ENCODE peak calls at places on chromosomes 12 and 14, in nine cellular contexts. K is CD8-positive, alpha-beta memory T cell; B is Karpas-422; O is ovary; M is tibial nerve; G is endodermal cell; W is lung; P is HCT116; Z is right cardiac atrium. R is an unnamed sample. For H3K4me1 and H3K9me3, the result is how much of the 10 kb centered on the place peaks cover.

GRCh38 chr12:19144985-19145384 is 15.5 kb downstream of the PLEKHA5 start:
- DNase-seq in K (no peak), B (no peak), O (no peak), M (no peak), G (no peak), W (no peak), P (no peak), Z (no peak), R (no peak)

GRCh38 chr12:98418357-98419075 is 96.9 kb upstream of the TMPO start:
- DNase-seq in K (no peak), B (no peak), O (peak), M (peak), G (peak), W (peak), P (no peak), Z (peak), R (no peak)

GRCh38 chr12:1769809-1770494 is 50.4 kb upstream of the LRTM2 start:
- DNase-seq in K (no peak), B (no peak), O (no peak), M (no peak), G (peak), W (no peak), P (no peak), Z (no peak), R (no peak)

GRCh38 chr12:104605685-104606084 is 148.9 kb downstream of the CHST11 start:
- DNase-seq in K (no peak), B (no peak), O (no peak), M (peak), G (peak), W (peak), P (no peak), Z (peak), R (no peak)

GRCh38 chr14:92586966-92587365 is 73.4 kb downstream of the RIN3 start:
- DNase-seq in K (no peak), B (no peak), O (no peak), M (no peak), G (no peak), W (no peak), P (no peak), Z (no peak), R (no peak)

GRCh38 chr14:90818715-90819114 is 2.5 kb upstream of the TTC7B start:
- DNase-seq in K (no peak), B (no peak), O (no peak), M (no peak), G (no peak), W (no peak), P (no peak), Z (no peak), R (no peak)

GRCh38 chr12:128914908-128915563 is 61.8 kb downstream of the GLT1D1 start:
- DNase-seq in K (peak), B (no peak), O (no peak), M (no peak), G (no peak), W (no peak), P (no peak), Z (no peak), R (no peak)

GRCh38 chr12:58930770-58931324 is 10.5 kb upstream of the LRIG3 start:
- DNase-seq in K (no peak), B (no peak), O (no peak), M (no peak), G (no peak), W (no peak), P (no peak), Z (no peak), R (no peak)

GRCh38 chr12:103969391-103969790 is 3.7 kb downstream of the TDG start:
- DNase-seq in K (no peak), B (no peak), O (no peak), M (no peak), G (no peak), W (no peak), P (no peak), Z (no peak), R (no peak)

GRCh38 chr12:108173160-108173559 is 44.1 kb downstream of the WSCD2 start:
- DNase-seq in K (no peak), B (no peak), O (no peak), M (no peak), G (peak), W (no peak), P (no peak), Z (no peak), R (no peak)

GRCh38 chr14:69848156-69848555 is 31.1 kb upstream of the SMOC1 start:
- DNase-seq in K (no peak), B (no peak), O (no peak), M (no peak), G (no peak), W (no peak), P (no peak), Z (no peak), R (no peak)

GRCh38 chr14:58299665-58300202 is 1.4 kb downstream of the ARID4A start:
- DNase-seq in K (no peak), B (peak), O (no peak), M (no peak), G (no peak), W (no peak), P (no peak), Z (no peak), R (no peak)

GRCh38 chr12:123150273-123150803 is 552 bp downstream of the PITPNM2 start:
- DNase-seq in K (peak), B (no peak), O (peak), M (no peak), G (peak), W (no peak), P (no peak), Z (peak), R (no peak)

GRCh38 chr12:122870867-122871664 is 24.9 kb downstream of the VPS37B start:
- DNase-seq in K (no peak), B (no peak), O (no peak), M (no peak), G (peak), W (no peak), P (no peak), Z (peak), R (no peak)

GRCh38 chr14:90039253-90040010 is 22.4 kb upstream of the KCNK13 start:
- DNase-seq in K (no peak), B (no peak), O (no peak), M (no peak), G (no peak), W (no peak), P (no peak), Z (no peak), R (no peak)

GRCh38 chr12:6909421-6910145 is 4.8 kb upstream of the ENO2 start:
- DNase-seq in K (no peak), B (no peak), O (no peak), M (no peak), G (no peak), W (no peak), P (no peak), Z (no peak), R (no peak)

GRCh38 chr14:93041002-93041401 is 74.7 kb downstream of the ITPK1 start:
- DNase-seq in K (no peak), B (no peak), O (no peak), M (no peak), G (peak), W (no peak), P (no peak), Z (no peak), R (no peak)

GRCh38 chr14:33916663-33917565 is 34.0 kb downstream of the EGLN3 start:
- DNase-seq in K (no peak), B (no peak), O (no peak), M (no peak), G (no peak), W (no peak), P (no peak), Z (no peak), R (no peak)

GRCh38 chr12:57296291-57296690 is 45.3 kb upstream of the STAC3 start:
- DNase-seq in K (no peak), B (no peak), O (no peak), M (no peak), G (no peak), W (no peak), P (no peak), Z (no peak), R (no peak)

GRCh38 chr12:55839345-55840140 is 3.2 kb downstream of the MMP19 start:
- DNase-seq in K (no peak), B (no peak), O (no peak), M (no peak), G (no peak), W (no peak), P (no peak), Z (no peak), R (no peak)

GRCh38 chr12:12474931-12475485 is 87.7 kb downstream of the DUSP16 start:
- DNase-seq in K (peak), B (no peak), O (no peak), M (no peak), G (no peak), W (no peak), P (no peak), Z (no peak), R (no peak)

GRCh38 chr12:31323466-31324115 is 2.4 kb downstream of the SINHCAF start:
- DNase-seq in K (no peak), B (peak), O (peak), M (no peak), G (no peak), W (no peak), P (no peak), Z (peak), R (no peak)

GRCh38 chr14:22391908-22392307 is 197.1 kb downstream of the DAD1 start:
- DNase-seq in K (no peak), B (peak), O (peak), M (no peak), G (peak), W (peak), P (peak), Z (peak), R (peak)

GRCh38 chr12:24960222-24960855 is 11.4 kb upstream of the BCAT1 start:
- DNase-seq in K (no peak), B (peak), O (no peak), M (no peak), G (peak), W (no peak), P (peak), Z (peak), R (no peak)

GRCh38 chr12:5227722-5228274 is 184.1 kb downstream of the KCNA5 start:
- DNase-seq in K (no peak), B (no peak), O (no peak), M (no peak), G (no peak), W (no peak), P (no peak), Z (peak), R (no peak)

GRCh38 chr12:104359216-104359615 is 55.7 kb downstream of the EID3 start:
- DNase-seq in K (no peak), B (no peak), O (no peak), M (no peak), G (no peak), W (no peak), P (no peak), Z (no peak), R (no peak)

GRCh38 chr12:55996201-55996714 is 818 bp upstream of the SUOX start:
- DNase-seq in K (peak), B (peak), O (no peak), M (peak), G (peak), W (peak), P (no peak), Z (peak), R (no peak)

GRCh38 chr14:104659764-104660523 is 29.5 kb upstream of the INF2 start:
- DNase-seq in K (no peak), B (peak), O (no peak), M (no peak), G (peak), W (no peak), P (no peak), Z (peak), R (no peak)
- H3K4me1 ChIP-seq in K (under half), B (half or more), O (under half), M (under half), G (under half), W (under half), P (under half), Z (under half), R (under half)

DNA sequence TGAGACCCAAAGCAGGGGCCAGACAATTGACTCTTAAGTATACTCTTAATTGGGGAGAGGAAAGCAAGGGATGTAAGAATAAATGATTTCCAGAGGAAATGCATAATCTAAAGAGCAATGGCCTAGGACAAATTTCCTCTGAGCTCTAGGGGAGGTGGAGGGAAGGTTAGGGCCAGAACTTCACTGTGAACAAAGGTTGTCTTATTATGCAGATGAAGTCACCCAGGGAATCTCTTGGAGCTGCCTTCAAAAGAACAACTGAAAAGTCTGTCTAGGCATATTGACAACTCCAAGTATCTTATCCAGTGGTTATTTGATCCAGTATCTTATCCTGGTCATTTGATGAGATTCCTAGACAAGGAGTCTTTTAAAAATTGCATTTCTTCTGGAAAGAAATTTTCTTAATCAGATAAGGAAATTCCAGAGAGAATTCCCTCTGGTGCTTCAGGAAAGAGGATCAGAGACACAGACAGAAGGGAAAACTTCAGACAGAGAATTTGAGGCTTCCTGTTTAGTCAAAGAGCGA is 16.5 kb upstream of the SMIM10L1 start:
- DNase-seq in K (no peak), B (no peak), O (no peak), M (no peak), G (no peak), W (no peak), P (no peak), Z (no peak), R (no peak)
- H3K4me3 ChIP-seq in K (no peak), B (no peak), O (no peak), M (no peak), G (peak), W (no peak), P (no peak), Z (no peak), R (no peak)

GRCh38 chr12:94225924-94226630 is 77.7 kb downstream of the PLXNC1 start:
- DNase-seq in K (no peak), B (no peak), O (no peak), M (no peak), G (peak), W (no peak), P (no peak), Z (no peak), R (peak)
- H3K9me3 ChIP-seq in K (under half), B (under half), O (under half), M (under half), G (under half), W (under half), P (under half), Z (under half), R (under half)

GRCh38 chr14:105467249-105467941 is 7.2 kb upstream of the CRIP2 start:
- DNase-seq in K (no peak), B (no peak), O (no peak), M (no peak), G (no peak), W (no peak), P (no peak), Z (peak), R (no peak)

GRCh38 chr14:105470163-105470811 is 4.3 kb upstream of the CRIP2 start:
- DNase-seq in K (no peak), B (no peak), O (no peak), M (no peak), G (no peak), W (no peak), P (no peak), Z (no peak), R (no peak)

GRCh38 chr14:105469456-105470162 is 5.0 kb upstream of the CRIP2 start:
- DNase-seq in K (no peak), B (no peak), O (no peak), M (no peak), G (no peak), W (no peak), P (no peak), Z (peak), R (no peak)

GRCh38 chr14:105467942-105468471 is 6.6 kb upstream of the CRIP2 start:
- DNase-seq in K (no peak), B (no peak), O (no peak), M (no peak), G (no peak), W (no peak), P (no peak), Z (peak), R (no peak)

GRCh38 chr14:105468621-105469241 is 5.9 kb upstream of the CRIP2 start:
- DNase-seq in K (no peak), B (no peak), O (no peak), M (no peak), G (no peak), W (no peak), P (no peak), Z (peak), R (no peak)
- H3K4me1 ChIP-seq in K (under half), B (half or more), O (under half), M (under half), G (under half), W (under half), P (under half), Z (under half), R (under half)

R was measured in iPS DF 6.9.